ENCODE peak calls at places on chromosomes 5 and 9, in six cellular contexts. Z is activated CD4-positive, alpha-beta T cell treated with anti-CD3 and anti-CD28 coated beads, Interleukin-2, amount 10 ng/mL, durations not matched to agents 7 days and 5 days; V is amygdala; G is AG04450; J is T follicular helper cell; W is HT-29. E is an unnamed sample.

GRCh38 chr9:129430940-129431693 is 189.8 kb downstream of the C9orf50 start:
- DNase-seq in Z (no peak), V (no peak), G (no peak), J (no peak), W (no peak), E (no peak)

GRCh38 chr9:110058304-110058953 is 149.5 kb downstream of the C9orf152 start:
- DNase-seq in Z (peak; percentile 66), V (peak; percentile 6), G (no peak), J (peak; percentile 49), W (peak; percentile 76), E (peak; percentile 24)

GRCh38 chr9:16368425-16369087 is 501.9 kb downstream of the BNC2 start:
- DNase-seq in Z (no peak), V (no peak), G (no peak), J (no peak), W (no peak), E (no peak)

GRCh38 chr9:22147818-22148573 is 138.9 kb upstream of the CDKN2B start:
- DNase-seq in Z (peak; percentile 9), V (no peak), G (peak; percentile 75), J (no peak), W (no peak), E (no peak)

GRCh38 chr5:178589180-178590140 is 733 bp downstream of the COL23A1 start:
- DNase-seq in Z (no peak), V (peak; percentile 44), G (no peak), J (no peak), W (no peak), E (peak; percentile 49)

GRCh38 chr9:94108584-94108983 is 24.3 kb downstream of the PTPDC1 start:
- DNase-seq in Z (no peak), V (peak; percentile 19), G (no peak), J (no peak), W (no peak), E (no peak)

GRCh38 chr5:33068786-33069185 is 357.7 kb downstream of the NPR3 start:
- DNase-seq in Z (no peak), V (no peak), G (no peak), J (no peak), W (no peak), E (no peak)

GRCh38 chr5:150017606-150018005 is 17.1 kb downstream of the HMGXB3 start:
- DNase-seq in Z (no peak), V (no peak), G (no peak), J (no peak), W (peak; percentile 23), E (no peak)

GRCh38 chr9:113828211-113828610 is 47.9 kb upstream of the ZNF618 start:
- DNase-seq in Z (no peak), V (no peak), G (no peak), J (no peak), W (no peak), E (no peak)

GRCh38 chr5:108797396-108797795 is 49.7 kb downstream of the FER start:
- DNase-seq in Z (no peak), V (no peak), G (no peak), J (no peak), W (no peak), E (no peak)

GRCh38 chr5:74019923-74020322 is 393.9 kb downstream of the ARHGEF28 start:
- DNase-seq in Z (no peak), V (no peak), G (no peak), J (no peak), W (no peak), E (no peak)

GRCh38 chr5:40882291-40882690 is 27.0 kb upstream of the C7 start:
- DNase-seq in Z (no peak), V (no peak), G (no peak), J (no peak), W (no peak), E (no peak)

GRCh38 chr9:16125637-16126036 is 572.8 kb downstream of the CCDC171 start:
- DNase-seq in Z (no peak), V (no peak), G (no peak), J (no peak), W (no peak), E (no peak)

GRCh38 chr9:91882628-91883027 is 67.4 kb downstream of the ROR2 start:
- DNase-seq in Z (no peak), V (no peak), G (no peak), J (no peak), W (no peak), E (no peak)

GRCh38 chr9:127724012-127724411 is 8.1 kb downstream of the TTC16 start:
- DNase-seq in Z (no peak), V (no peak), G (no peak), J (no peak), W (no peak), E (no peak)

E was measured in progenitor cell of endocrine pancreas.